ENCODE peak calls at places on chromosomes 13 and 19, in seven cellular contexts. One of them, this sample, is unnamed.

GRCh38 chr19:6501740-6502648 is at the start of gene TUBB4A:
- DNase-seq in activated naive CD8-positive, alpha-beta T cell treated with anti-CD3 and anti-CD28 coated beads, Interleukin-2, amount 50 U/mL, for 24 hours: peak
- DNase-seq in HS-27A: no peak
- DNase-seq in activated T-cell treated with anti-CD3 and anti-CD28 coated beads for 24 hours: no peak
- DNase-seq in stimulated activated CD8-positive, alpha-beta memory T cell treated with anti-CD3 and anti-CD28 coated beads, Interleukin-4, amount 100 ng/mL, for 1 hour: no peak
- DNase-seq in activated naive CD4-positive, alpha-beta T cell: peak
- DNase-seq in posterior cingulate gyrus: peak
- DNase-seq in this sample: no peak

GRCh38 chr19:32318884-32319520 is 26.4 kb upstream of the ZNF507 start:
- DNase-seq in HS-27A: no peak
- DNase-seq in stimulated activated CD8-positive, alpha-beta memory T cell treated with anti-CD3 and anti-CD28 coated beads, Interleukin-4, amount 100 ng/mL, for 1 hour: no peak
- DNase-seq in activated naive CD8-positive, alpha-beta T cell treated with anti-CD3 and anti-CD28 coated beads, Interleukin-2, amount 50 U/mL, for 24 hours: peak
- DNase-seq in activated naive CD4-positive, alpha-beta T cell: no peak
- DNase-seq in activated T-cell treated with anti-CD3 and anti-CD28 coated beads for 24 hours: no peak
- DNase-seq in posterior cingulate gyrus: peak
- DNase-seq in this sample: no peak

GRCh38 chr13:31790992-31791391 is 51.7 kb downstream of the RXFP2 start:
- DNase-seq in posterior cingulate gyrus: no peak
- DNase-seq in HS-27A: no peak
- DNase-seq in stimulated activated CD8-positive, alpha-beta memory T cell treated with anti-CD3 and anti-CD28 coated beads, Interleukin-4, amount 100 ng/mL, for 1 hour: no peak
- DNase-seq in activated T-cell treated with anti-CD3 and anti-CD28 coated beads for 24 hours: no peak
- DNase-seq in activated naive CD8-positive, alpha-beta T cell treated with anti-CD3 and anti-CD28 coated beads, Interleukin-2, amount 50 U/mL, for 24 hours: no peak
- DNase-seq in activated naive CD4-positive, alpha-beta T cell: no peak
- DNase-seq in this sample: no peak

GRCh38 chr19:55621673-55622231 is 2.6 kb downstream of the ZNF784 start:
- DNase-seq in HS-27A: no peak
- DNase-seq in posterior cingulate gyrus: peak
- DNase-seq in activated naive CD8-positive, alpha-beta T cell treated with anti-CD3 and anti-CD28 coated beads, Interleukin-2, amount 50 U/mL, for 24 hours: no peak
- DNase-seq in activated T-cell treated with anti-CD3 and anti-CD28 coated beads for 24 hours: no peak
- DNase-seq in activated naive CD4-positive, alpha-beta T cell: no peak
- DNase-seq in stimulated activated CD8-positive, alpha-beta memory T cell treated with anti-CD3 and anti-CD28 coated beads, Interleukin-4, amount 100 ng/mL, for 1 hour: no peak
- DNase-seq in this sample: no peak

GRCh38 chr13:98487016-98487415 is 89.9 kb downstream of the STK24 start:
- DNase-seq in stimulated activated CD8-positive, alpha-beta memory T cell treated with anti-CD3 and anti-CD28 coated beads, Interleukin-4, amount 100 ng/mL, for 1 hour: no peak
- DNase-seq in HS-27A: no peak
- DNase-seq in posterior cingulate gyrus: no peak
- DNase-seq in activated T-cell treated with anti-CD3 and anti-CD28 coated beads for 24 hours: no peak
- DNase-seq in activated naive CD4-positive, alpha-beta T cell: no peak
- DNase-seq in activated naive CD8-positive, alpha-beta T cell treated with anti-CD3 and anti-CD28 coated beads, Interleukin-2, amount 50 U/mL, for 24 hours: no peak
- DNase-seq in this sample: no peak

GRCh38 chr13:113802090-113802531 is 43.1 kb downstream of the TMEM255B start:
- DNase-seq in activated naive CD4-positive, alpha-beta T cell: no peak
- DNase-seq in HS-27A: no peak
- DNase-seq in activated T-cell treated with anti-CD3 and anti-CD28 coated beads for 24 hours: no peak
- DNase-seq in stimulated activated CD8-positive, alpha-beta memory T cell treated with anti-CD3 and anti-CD28 coated beads, Interleukin-4, amount 100 ng/mL, for 1 hour: no peak
- DNase-seq in activated naive CD8-positive, alpha-beta T cell treated with anti-CD3 and anti-CD28 coated beads, Interleukin-2, amount 50 U/mL, for 24 hours: no peak
- DNase-seq in posterior cingulate gyrus: peak
- DNase-seq in this sample: no peak

GRCh38 chr19:47779524-47780214 is 1.2 kb downstream of the SELENOW start:
- DNase-seq in posterior cingulate gyrus: peak
- DNase-seq in stimulated activated CD8-positive, alpha-beta memory T cell treated with anti-CD3 and anti-CD28 coated beads, Interleukin-4, amount 100 ng/mL, for 1 hour: no peak
- DNase-seq in activated T-cell treated with anti-CD3 and anti-CD28 coated beads for 24 hours: no peak
- DNase-seq in HS-27A: no peak
- DNase-seq in activated naive CD4-positive, alpha-beta T cell: no peak
- DNase-seq in activated naive CD8-positive, alpha-beta T cell treated with anti-CD3 and anti-CD28 coated beads, Interleukin-2, amount 50 U/mL, for 24 hours: no peak
- DNase-seq in this sample: no peak

GRCh38 chr19:29495971-29496441 is 29.8 kb upstream of the VSTM2B start:
- DNase-seq in posterior cingulate gyrus: peak
- DNase-seq in activated T-cell treated with anti-CD3 and anti-CD28 coated beads for 24 hours: no peak
- DNase-seq in stimulated activated CD8-positive, alpha-beta memory T cell treated with anti-CD3 and anti-CD28 coated beads, Interleukin-4, amount 100 ng/mL, for 1 hour: no peak
- DNase-seq in activated naive CD4-positive, alpha-beta T cell: no peak
- DNase-seq in HS-27A: no peak
- DNase-seq in activated naive CD8-positive, alpha-beta T cell treated with anti-CD3 and anti-CD28 coated beads, Interleukin-2, amount 50 U/mL, for 24 hours: no peak
- DNase-seq in this sample: no peak

GRCh38 chr19:19527371-19527656 is 1.4 kb upstream of the YJEFN3 start:
- DNase-seq in HS-27A: no peak
- DNase-seq in stimulated activated CD8-positive, alpha-beta memory T cell treated with anti-CD3 and anti-CD28 coated beads, Interleukin-4, amount 100 ng/mL, for 1 hour: no peak
- DNase-seq in posterior cingulate gyrus: peak
- DNase-seq in activated naive CD4-positive, alpha-beta T cell: no peak
- DNase-seq in activated naive CD8-positive, alpha-beta T cell treated with anti-CD3 and anti-CD28 coated beads, Interleukin-2, amount 50 U/mL, for 24 hours: no peak
- DNase-seq in activated T-cell treated with anti-CD3 and anti-CD28 coated beads for 24 hours: no peak
- DNase-seq in this sample: no peak

GRCh38 chr13:21675095-21676007 is 4.5 kb downstream of the FGF9 start:
- DNase-seq in HS-27A: no peak
- DNase-seq in stimulated activated CD8-positive, alpha-beta memory T cell treated with anti-CD3 and anti-CD28 coated beads, Interleukin-4, amount 100 ng/mL, for 1 hour: no peak
- DNase-seq in activated naive CD8-positive, alpha-beta T cell treated with anti-CD3 and anti-CD28 coated beads, Interleukin-2, amount 50 U/mL, for 24 hours: peak
- DNase-seq in activated naive CD4-positive, alpha-beta T cell: peak
- DNase-seq in activated T-cell treated with anti-CD3 and anti-CD28 coated beads for 24 hours: no peak
- DNase-seq in posterior cingulate gyrus: peak
- DNase-seq in this sample: no peak

GRCh38 chr19:45990113-45990728 is 5.0 kb upstream of the CCDC61 start:
- DNase-seq in HS-27A: no peak
- DNase-seq in posterior cingulate gyrus: no peak
- DNase-seq in activated naive CD8-positive, alpha-beta T cell treated with anti-CD3 and anti-CD28 coated beads, Interleukin-2, amount 50 U/mL, for 24 hours: no peak
- DNase-seq in activated naive CD4-positive, alpha-beta T cell: no peak
- DNase-seq in stimulated activated CD8-positive, alpha-beta memory T cell treated with anti-CD3 and anti-CD28 coated beads, Interleukin-4, amount 100 ng/mL, for 1 hour: no peak
- DNase-seq in activated T-cell treated with anti-CD3 and anti-CD28 coated beads for 24 hours: no peak
- DNase-seq in this sample: no peak

GRCh38 chr19:14003279-14004051 is 2.7 kb downstream of the RFX1 start:
- DNase-seq in activated naive CD8-positive, alpha-beta T cell treated with anti-CD3 and anti-CD28 coated beads, Interleukin-2, amount 50 U/mL, for 24 hours: no peak
- DNase-seq in stimulated activated CD8-positive, alpha-beta memory T cell treated with anti-CD3 and anti-CD28 coated beads, Interleukin-4, amount 100 ng/mL, for 1 hour: no peak
- DNase-seq in posterior cingulate gyrus: peak
- DNase-seq in HS-27A: no peak
- DNase-seq in activated T-cell treated with anti-CD3 and anti-CD28 coated beads for 24 hours: no peak
- DNase-seq in activated naive CD4-positive, alpha-beta T cell: no peak
- DNase-seq in this sample: no peak

GRCh38 chr19:38737921-38738731 is 6.1 kb downstream of the CAPN12 start:
- DNase-seq in activated naive CD8-positive, alpha-beta T cell treated with anti-CD3 and anti-CD28 coated beads, Interleukin-2, amount 50 U/mL, for 24 hours: no peak
- DNase-seq in HS-27A: no peak
- DNase-seq in posterior cingulate gyrus: peak
- DNase-seq in activated T-cell treated with anti-CD3 and anti-CD28 coated beads for 24 hours: no peak
- DNase-seq in stimulated activated CD8-positive, alpha-beta memory T cell treated with anti-CD3 and anti-CD28 coated beads, Interleukin-4, amount 100 ng/mL, for 1 hour: no peak
- DNase-seq in activated naive CD4-positive, alpha-beta T cell: no peak
- DNase-seq in this sample: no peak

GRCh38 chr13:98175823-98176222 is 1.2 kb downstream of the RNF113B start:
- DNase-seq in activated naive CD4-positive, alpha-beta T cell: no peak
- DNase-seq in HS-27A: no peak
- DNase-seq in activated naive CD8-positive, alpha-beta T cell treated with anti-CD3 and anti-CD28 coated beads, Interleukin-2, amount 50 U/mL, for 24 hours: no peak
- DNase-seq in stimulated activated CD8-positive, alpha-beta memory T cell treated with anti-CD3 and anti-CD28 coated beads, Interleukin-4, amount 100 ng/mL, for 1 hour: no peak
- DNase-seq in posterior cingulate gyrus: no peak
- DNase-seq in activated T-cell treated with anti-CD3 and anti-CD28 coated beads for 24 hours: no peak
- DNase-seq in this sample: no peak

GRCh38 chr19:33196446-33197193 is 2.5 kb downstream of the LRP3 start:
- DNase-seq in activated naive CD4-positive, alpha-beta T cell: no peak
- DNase-seq in posterior cingulate gyrus: no peak
- DNase-seq in activated T-cell treated with anti-CD3 and anti-CD28 coated beads for 24 hours: no peak
- DNase-seq in stimulated activated CD8-positive, alpha-beta memory T cell treated with anti-CD3 and anti-CD28 coated beads, Interleukin-4, amount 100 ng/mL, for 1 hour: no peak
- DNase-seq in activated naive CD8-positive, alpha-beta T cell treated with anti-CD3 and anti-CD28 coated beads, Interleukin-2, amount 50 U/mL, for 24 hours: no peak
- DNase-seq in HS-27A: no peak
- DNase-seq in this sample: no peak

GRCh38 chr19:29040951-29041350 is 172.0 kb downstream of the UQCRFS1 start:
- DNase-seq in HS-27A: no peak
- DNase-seq in activated T-cell treated with anti-CD3 and anti-CD28 coated beads for 24 hours: no peak
- DNase-seq in posterior cingulate gyrus: no peak
- DNase-seq in stimulated activated CD8-positive, alpha-beta memory T cell treated with anti-CD3 and anti-CD28 coated beads, Interleukin-4, amount 100 ng/mL, for 1 hour: no peak
- DNase-seq in activated naive CD4-positive, alpha-beta T cell: no peak
- DNase-seq in activated naive CD8-positive, alpha-beta T cell treated with anti-CD3 and anti-CD28 coated beads, Interleukin-2, amount 50 U/mL, for 24 hours: no peak
- DNase-seq in this sample: no peak

GRCh38 chr13:110815471-110816204 is 99.2 kb downstream of the ANKRD10 start:
- DNase-seq in activated T-cell treated with anti-CD3 and anti-CD28 coated beads for 24 hours: no peak
- DNase-seq in activated naive CD4-positive, alpha-beta T cell: no peak
- DNase-seq in HS-27A: no peak
- DNase-seq in posterior cingulate gyrus: no peak
- DNase-seq in activated naive CD8-positive, alpha-beta T cell treated with anti-CD3 and anti-CD28 coated beads, Interleukin-2, amount 50 U/mL, for 24 hours: no peak
- DNase-seq in stimulated activated CD8-positive, alpha-beta memory T cell treated with anti-CD3 and anti-CD28 coated beads, Interleukin-4, amount 100 ng/mL, for 1 hour: no peak
- DNase-seq in this sample: no peak